ENCODE peak calls at places on chromosomes 16 and 17, in six cellular contexts. P is hepatic stellate cell, E is fibroblast of mammary gland, G is Panc1, R is non-pigmented ciliary epithelial cell, M is AG08395. X is an unnamed sample.

GRCh38 chr17:68198931-68199836 is 48.7 kb upstream of the AMZ2 start:
- DNase-seq in P (no peak), E (no peak), G (no peak), R (no peak), M (no peak), X (no peak)

GRCh38 chr16:30186782-30187555 is 3.6 kb downstream of the CORO1A start:
- DNase-seq in P (no peak), E (peak; percentile 34), G (peak; percentile 10), R (no peak), M (peak; percentile 48), X (no peak)

GRCh38 chr16:57619606-57620315 is 8.7 kb upstream of the ADGRG1 start:
- DNase-seq in P (no peak), E (no peak), G (no peak), R (no peak), M (no peak), X (no peak)

GRCh38 chr17:37816951-37817350 is 72.1 kb upstream of the HNF1B start:
- DNase-seq in P (no peak), E (no peak), G (no peak), R (no peak), M (no peak), X (no peak)

GRCh38 chr17:61361084-61361483 is 38.6 kb upstream of the TBX2 start:
- DNase-seq in P (peak; percentile 69), E (peak; percentile 85), G (no peak), R (peak; percentile 51), M (peak; percentile 83), X (peak; percentile 48)

GRCh38 chr17:50909765-50910661 is 43.9 kb upstream of the TOB1 start:
- DNase-seq in P (no peak), E (no peak), G (no peak), R (no peak), M (no peak), X (no peak)

GRCh38 chr16:65663774-65664173 is 541.9 kb upstream of the CDH11 start:
- DNase-seq in P (no peak), E (no peak), G (no peak), R (no peak), M (no peak), X (no peak)

GRCh38 chr16:77434365-77435239 is at the start of gene ADAMTS18:
- DNase-seq in P (no peak), E (no peak), G (no peak), R (no peak), M (no peak), X (no peak)

GRCh38 chr17:3961564-3962047 is 2.6 kb downstream of the ATP2A3 start:
- DNase-seq in P (no peak), E (no peak), G (no peak), R (no peak), M (no peak), X (no peak)

GRCh38 chr16:81830845-81831600 is 51.9 kb downstream of the PLCG2 start:
- DNase-seq in P (no peak), E (no peak), G (no peak), R (no peak), M (no peak), X (no peak)

GRCh38 chr16:81137012-81137335 is 40.8 kb upstream of the GCSH start:
- DNase-seq in P (peak; percentile 26), E (peak; percentile 25), G (no peak), R (no peak), M (peak; percentile 37), X (no peak)

GRCh38 chr16:20598832-20599469 is 22.8 kb upstream of the ACSM2B start:
- DNase-seq in P (no peak), E (no peak), G (no peak), R (no peak), M (no peak), X (no peak)

GRCh38 chr16:10039220-10040096 is 142.8 kb downstream of the GRIN2A start:
- DNase-seq in P (peak; percentile 23), E (peak; percentile 14), G (no peak), R (no peak), M (peak; percentile 22), X (peak; percentile 3)

GRCh38 chr16:58500329-58501241 is 642 bp downstream of the NDRG4 start:
- DNase-seq in P (no peak), E (no peak), G (no peak), R (no peak), M (no peak), X (no peak)

GRCh38 chr17:79406316-79406715 is 204.5 kb downstream of the RBFOX3 start:
- DNase-seq in P (no peak), E (no peak), G (no peak), R (no peak), M (no peak), X (no peak)

X was measured in stromal cell of bone marrow.